ENCODE peak calls at places on chromosomes 11 and 22, in four cellular contexts. Y, W, D and O are unnamed samples.

GRCh38 chr11:12835286-12835685 is 161.1 kb downstream of the TEAD1 start:
- DNase-seq in Y (no peak), W (no peak), D (no peak), O (no peak)

GRCh38 chr11:69529001-69529400 is 47.5 kb downstream of the LINC01488 start:
- DNase-seq in W (no peak), D (no peak), Y (no peak), O (no peak)

GRCh38 chr11:126007263-126007662 is 55.4 kb downstream of the CDON start:
- DNase-seq in Y (peak; percentile 35), D (no peak), W (no peak), O (no peak)

GRCh38 chr11:59556115-59556882 is 45.0 kb downstream of the OR4D9 start:
- DNase-seq in W (peak; percentile 68), Y (peak; percentile 93), D (peak; percentile 94), O (peak; percentile 74)

GRCh38 chr11:65574963-65575567 is 788 bp upstream of the EHBP1L1 start:
- DNase-seq in W (no peak), D (peak; percentile 54), Y (no peak), O (no peak)

GRCh38 chr11:2915473-2915872 is 13.7 kb downstream of the PHLDA2 start:
- DNase-seq in Y (no peak), D (no peak), W (no peak), O (no peak)

GRCh38 chr11:46100670-46101069 is 20.6 kb downstream of the PHF21A start:
- DNase-seq in D (no peak), Y (no peak), W (no peak), O (no peak)

GRCh38 chr11:46361283-46362145 is 14.3 kb downstream of the DGKZ start:
- DNase-seq in W (no peak), Y (peak; percentile 72), D (no peak), O (no peak)

GRCh38 chr11:44518968-44519550 is 46.4 kb upstream of the CD82 start:
- DNase-seq in D (no peak), Y (no peak), W (no peak), O (no peak)

GRCh38 chr11:134414772-134415765 is 3.0 kb upstream of the B3GAT1 start:
- DNase-seq in Y (no peak), W (no peak), D (no peak), O (no peak)

GRCh38 chr22:43996170-43996980 is 27.7 kb upstream of the PARVB start:
- DNase-seq in D (no peak), Y (no peak), W (no peak), O (no peak)

GRCh38 chr22:50261615-50262459 is at the start of gene MAPK12:
- DNase-seq in W (no peak), D (no peak), Y (no peak), O (peak; percentile 71)

GRCh38 chr11:44110231-44110679 is 14.8 kb downstream of the EXT2 start:
- DNase-seq in W (no peak), Y (peak; percentile 40), D (peak; percentile 52), O (peak; percentile 40)

GRCh38 chr11:134517621-134518293 is 105.7 kb upstream of the B3GAT1 start:
- DNase-seq in D (no peak), W (no peak), Y (no peak), O (no peak)

GRCh38 chr11:66311965-66312548 is 4.8 kb downstream of the CD248 start:
- DNase-seq in W (peak; percentile 71), D (peak; percentile 90), Y (peak; percentile 89), O (peak; percentile 92)

DNA sequence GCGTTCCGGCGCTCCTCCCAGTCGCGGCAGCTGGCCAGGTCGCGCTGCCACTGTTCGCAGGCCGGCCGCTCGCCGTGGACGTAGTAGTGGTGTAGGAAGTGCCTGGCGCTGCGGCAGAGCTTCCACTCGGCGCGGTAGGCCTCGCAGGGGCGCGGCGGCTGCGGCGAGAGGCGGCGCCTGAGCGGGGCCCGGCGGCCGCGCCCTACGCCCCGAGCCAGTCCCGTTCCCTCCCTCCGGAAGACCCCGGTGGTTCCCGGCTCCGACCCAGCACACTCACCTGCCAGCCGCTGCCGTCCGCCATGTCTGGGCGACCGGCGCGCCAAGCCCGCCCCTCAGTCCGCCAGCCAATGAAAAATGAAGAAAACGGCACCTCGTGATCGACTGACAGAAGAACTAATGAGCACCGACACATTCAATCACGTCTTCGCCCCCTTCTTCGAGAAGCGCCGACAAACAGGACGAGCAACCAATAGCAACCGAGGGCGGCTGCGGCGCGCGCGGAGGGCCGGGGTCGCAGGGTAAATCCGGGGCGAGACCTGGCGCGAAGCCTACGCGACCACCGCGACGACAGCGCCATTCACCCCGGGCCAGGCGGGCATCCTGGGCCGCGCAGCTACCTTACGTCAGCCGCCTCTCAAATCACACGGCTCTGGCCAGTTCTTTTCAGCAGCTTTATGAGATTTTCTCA is at the start of gene C22orf39:
- DNase-seq in Y (peak; percentile 92), D (peak; percentile 98), W (peak; percentile 79), O (peak; percentile 93)
- H2BK15ac ChIP-seq in Y (no peak within 1 kb of the TSS), D (no peak within 1 kb of the TSS), W (peak within 1 kb of the TSS; percentile 32), O (no peak within 1 kb of the TSS)

GRCh38 chr22:26986884-26987283 is 329.5 kb downstream of the MIAT start:
- DNase-seq in D (peak; percentile 65), Y (no peak), W (no peak), O (no peak)
- H3K4me2 ChIP-seq in D (no peak overlapping the region), Y (no peak overlapping the region), W (peak overlapping the region; percentile 22), O (no peak overlapping the region)

GRCh38 chr22:37416389-37416788 is 10.9 kb downstream of the ELFN2 start:
- DNase-seq in D (no peak), W (no peak), Y (no peak), O (no peak)
- H3K4me1 ChIP-seq in D (no peaks in the 10 kb centered on the region), W (peaks cover 23% of the 10 kb centered on the region), Y (peaks cover 7% of the 10 kb centered on the region), O (peaks cover 17% of the 10 kb centered on the region)

GRCh38 chr22:39959640-39960447 is at the start of gene TMA7B:
- DNase-seq in Y (peak; percentile 75), D (peak; percentile 86), W (no peak), O (no peak)

GRCh38 chr22:39960791-39961746 is 872 bp downstream of the TMA7B start:
- DNase-seq in Y (peak; percentile 98), W (no peak), D (no peak), O (no peak)

GRCh38 chr22:39958916-39959639 is 1.1 kb upstream of the TMA7B start:
- DNase-seq in D (no peak), Y (no peak), W (no peak), O (no peak)

GRCh38 chr22:39965749-39966148 is 5.6 kb downstream of the TMA7B start:
- DNase-seq in W (no peak), Y (no peak), D (no peak), O (no peak)

DNA sequence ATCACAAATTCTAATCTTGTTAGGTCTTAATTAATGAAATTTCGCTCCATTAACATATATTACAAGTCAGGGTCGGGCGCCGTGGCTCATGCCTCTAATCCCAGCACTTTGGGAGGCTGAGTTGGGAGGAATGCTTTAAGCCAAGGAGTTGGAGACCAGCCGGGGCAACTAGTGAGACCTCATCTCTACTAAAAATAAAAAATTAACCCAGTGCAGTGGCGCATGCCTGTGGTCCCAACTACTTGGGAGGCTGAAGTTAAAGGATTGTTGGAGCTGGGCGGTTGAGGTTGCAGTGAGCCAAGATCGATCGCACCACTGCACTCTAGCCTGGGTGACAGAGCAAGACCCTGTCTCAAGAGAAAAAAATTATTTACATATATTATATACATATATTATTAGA is 1.9 kb downstream of the TMA7B start:
- DNase-seq in Y (no peak), W (no peak), D (no peak), O (no peak)
- H2BK15ac ChIP-seq in Y (peak overlapping the region; percentile 26), W (no peak overlapping the region), D (no peak overlapping the region), O (no peak overlapping the region)

GRCh38 chr22:25362883-25363240 is 143.4 kb downstream of the CRYBB2 start:
- DNase-seq in W (no peak), D (no peak), Y (no peak), O (no peak)

GRCh38 chr22:25364736-25365241 is 145.3 kb downstream of the CRYBB2 start:
- DNase-seq in W (no peak), D (no peak), Y (peak; percentile 20), O (no peak)

GRCh38 chr22:25362215-25362882 is 142.9 kb downstream of the CRYBB2 start:
- DNase-seq in W (no peak), D (peak; percentile 69), Y (peak; percentile 38), O (peak; percentile 67)

GRCh38 chr22:25364281-25364680 is 144.8 kb downstream of the CRYBB2 start:
- DNase-seq in W (no peak), D (no peak), Y (no peak), O (no peak)

GRCh38 chr22:25363474-25363873 is 144.0 kb downstream of the CRYBB2 start:
- DNase-seq in W (no peak), D (no peak), Y (no peak), O (no peak)
- H3K4me2 ChIP-seq in W (no peak overlapping the region), D (no peak overlapping the region), Y (no peak overlapping the region), O (no peak overlapping the region)

GRCh38 chr11:13962562-13963168 is at the start of gene SPON1:
- DNase-seq in D (peak; percentile 87), Y (peak; percentile 15), W (no peak), O (peak; percentile 75)
- H3K4me1 ChIP-seq in D (no peaks in the 10 kb centered on the region), Y (no peaks in the 10 kb centered on the region), W (peaks cover 31% of the 10 kb centered on the region), O (peaks cover 1% of the 10 kb centered on the region)

GRCh38 chr22:41826001-41826400 is 6.9 kb upstream of the SREBF2 start:
- DNase-seq in Y (no peak), W (no peak), D (no peak), O (no peak)
- H2BK15ac ChIP-seq in Y (no peak overlapping the region), W (no peak overlapping the region), D (no peak overlapping the region), O (no peak overlapping the region)

GRCh38 chr11:120630100-120630499 is 118.6 kb downstream of the GRIK4 start:
- DNase-seq in D (no peak), Y (no peak), W (no peak), O (no peak)
- H3K4me2 ChIP-seq in D (no peak overlapping the region), Y (no peak overlapping the region), W (no peak overlapping the region), O (no peak overlapping the region)

GRCh38 chr22:41917375-41917905 is 2.6 kb upstream of the SHISA8 start:
- DNase-seq in W (no peak), D (no peak), Y (no peak), O (no peak)
- H3K4me1 ChIP-seq in W (peaks cover 20% of the 10 kb centered on the region), D (peaks cover 3% of the 10 kb centered on the region), Y (no peaks in the 10 kb centered on the region), O (peaks cover 2% of the 10 kb centered on the region)